ENCODE peak calls at places on chromosomes 13 and 19, in four cellular contexts. One of them, this sample, is unnamed.

GRCh38 chr13:98189841-98190505 is 12.9 kb upstream of the RNF113B start:
- DNase-seq in HepG2: peak
- DNase-seq in K562: no peak
- DNase-seq in WTC11: no peak
- DNase-seq in this sample: no peak

GRCh38 chr13:110319774-110320509 is 12.9 kb downstream of the COL4A2 start:
- DNase-seq in WTC11: no peak
- DNase-seq in HepG2: no peak
- DNase-seq in K562: no peak
- DNase-seq in this sample: peak

GRCh38 chr13:44342741-44343140 is 30.9 kb upstream of the SERP2 start:
- DNase-seq in WTC11: no peak
- DNase-seq in HepG2: no peak
- DNase-seq in K562: no peak
- DNase-seq in this sample: no peak

GRCh38 chr13:76853481-76853880 is 32.7 kb downstream of the KCTD12 start:
- DNase-seq in HepG2: no peak
- DNase-seq in WTC11: no peak
- DNase-seq in K562: no peak
- DNase-seq in this sample: no peak

GRCh38 chr19:14473915-14474578 is 1.1 kb downstream of the PTGER1 start:
- DNase-seq in HepG2: no peak
- DNase-seq in WTC11: no peak
- DNase-seq in K562: no peak
- DNase-seq in this sample: no peak

GRCh38 chr13:32224916-32225315 is 90.2 kb downstream of the ZAR1L start:
- DNase-seq in HepG2: no peak
- DNase-seq in WTC11: no peak
- DNase-seq in K562: no peak
- DNase-seq in this sample: no peak

GRCh38 chr13:48222358-48223015 is 10.5 kb upstream of the ITM2B start:
- DNase-seq in HepG2: no peak
- DNase-seq in K562: no peak
- DNase-seq in WTC11: no peak
- DNase-seq in this sample: no peak

GRCh38 chr13:95191821-95192220 is 109.4 kb downstream of the ABCC4 start:
- DNase-seq in HepG2: peak
- DNase-seq in K562: peak
- DNase-seq in WTC11: peak
- DNase-seq in this sample: peak

GRCh38 chr13:44048326-44048725 is 168.6 kb downstream of the LACC1 start:
- DNase-seq in HepG2: peak
- DNase-seq in K562: no peak
- DNase-seq in WTC11: no peak
- DNase-seq in this sample: no peak

GRCh38 chr13:74794147-74794546 is 659.9 kb upstream of the KLF12 start:
- DNase-seq in WTC11: no peak
- DNase-seq in K562: no peak
- DNase-seq in HepG2: no peak
- DNase-seq in this sample: no peak

GRCh38 chr13:91346062-91346461 is 1.4 kb upstream of the MIR17HG start:
- DNase-seq in HepG2: no peak
- DNase-seq in K562: no peak
- DNase-seq in WTC11: no peak
- DNase-seq in this sample: no peak

GRCh38 chr13:87671031-87671823 is at the start of gene SLITRK5:
- DNase-seq in HepG2: peak
- DNase-seq in K562: no peak
- DNase-seq in WTC11: peak
- DNase-seq in this sample: peak

GRCh38 chr13:75368167-75368566 is 113.8 kb downstream of the TBC1D4 start:
- DNase-seq in K562: no peak
- DNase-seq in WTC11: no peak
- DNase-seq in HepG2: no peak
- DNase-seq in this sample: no peak

GRCh38 chr13:40087021-40088002 is 431.9 kb downstream of the COG6 start:
- DNase-seq in WTC11: peak
- DNase-seq in HepG2: peak
- DNase-seq in K562: no peak
- DNase-seq in this sample: no peak

GRCh38 chr13:54029720-54030119 is 1001.1 kb downstream of the OLFM4 start:
- DNase-seq in HepG2: no peak
- DNase-seq in K562: no peak
- DNase-seq in WTC11: no peak
- DNase-seq in this sample: no peak

GRCh38 chr19:932647-933552 is 7.1 kb downstream of the ARID3A start:
- DNase-seq in HepG2: no peak
- DNase-seq in WTC11: no peak
- DNase-seq in K562: no peak
- DNase-seq in this sample: peak

GRCh38 chr19:42074513-42075363 is 1.2 kb upstream of the ZNF574 start:
- DNase-seq in HepG2: no peak
- DNase-seq in K562: peak
- DNase-seq in WTC11: no peak
- DNase-seq in this sample: peak

GRCh38 chr13:37164635-37165034 is 59.2 kb upstream of the CSNK1A1L start:
- DNase-seq in K562: no peak
- DNase-seq in WTC11: no peak
- DNase-seq in HepG2: no peak
- DNase-seq in this sample: no peak

GRCh38 chr19:28980236-28980868 is 232.6 kb downstream of the UQCRFS1 start:
- DNase-seq in HepG2: no peak
- DNase-seq in WTC11: peak
- DNase-seq in K562: no peak
- DNase-seq in this sample: no peak

GRCh38 chr19:48461982-48462655 is 6.7 kb downstream of the KCNJ14 start:
- DNase-seq in HepG2: no peak
- DNase-seq in WTC11: peak
- DNase-seq in K562: peak
- DNase-seq in this sample: no peak

GRCh38 chr13:91576590-91576989 is 178.2 kb downstream of the GPC5 start:
- DNase-seq in HepG2: peak
- DNase-seq in K562: no peak
- DNase-seq in WTC11: peak
- DNase-seq in this sample: peak

GRCh38 chr13:25882732-25883357 is 169.0 kb downstream of the SHISA2 start:
- DNase-seq in HepG2: no peak
- DNase-seq in WTC11: no peak
- DNase-seq in K562: no peak
- DNase-seq in this sample: no peak

GRCh38 chr13:100473493-100474044 is 115.0 kb downstream of the GGACT start:
- DNase-seq in HepG2: no peak
- DNase-seq in K562: no peak
- DNase-seq in WTC11: no peak
- DNase-seq in this sample: no peak

GRCh38 chr19:57558525-57558924 is 1.1 kb downstream of the ZNF550 start:
- DNase-seq in HepG2: peak
- DNase-seq in K562: no peak
- DNase-seq in WTC11: no peak
- DNase-seq in this sample: no peak

GRCh38 chr13:98450495-98451167 is 126.3 kb downstream of the STK24 start:
- DNase-seq in WTC11: no peak
- DNase-seq in HepG2: peak
- DNase-seq in K562: no peak
- DNase-seq in this sample: no peak

GRCh38 chr13:100825551-100825950 is 151.0 kb upstream of the TMTC4 start:
- DNase-seq in K562: no peak
- DNase-seq in WTC11: no peak
- DNase-seq in HepG2: no peak
- DNase-seq in this sample: no peak

GRCh38 chr13:53238241-53238640 is 209.6 kb downstream of the OLFM4 start:
- DNase-seq in K562: no peak
- DNase-seq in HepG2: no peak
- DNase-seq in WTC11: peak
- DNase-seq in this sample: no peak

GRCh38 chr13:110140099-110140498 is 166.9 kb downstream of the COL4A1 start:
- DNase-seq in K562: no peak
- DNase-seq in HepG2: no peak
- DNase-seq in WTC11: no peak
- DNase-seq in this sample: no peak

GRCh38 chr13:45744979-45745378 is 42.9 kb downstream of the CBY2 start:
- DNase-seq in K562: no peak
- DNase-seq in HepG2: no peak
- DNase-seq in WTC11: no peak
- DNase-seq in this sample: no peak

GRCh38 chr13:102142473-102142826 is 259.4 kb downstream of the FGF14 start:
- DNase-seq in WTC11: no peak
- DNase-seq in K562: no peak
- DNase-seq in HepG2: no peak
- DNase-seq in this sample: no peak
- TF ChIP-seq NR3C1 in WTC11: no peak
- TF ChIP-seq NR3C1 in K562: no peak
- TF ChIP-seq NR3C1 in HepG2: no peak
- TF ChIP-seq NR3C1 in this sample: no peak

GRCh38 chr13:30871713-30872029 is 34.4 kb upstream of the MEDAG start:
- DNase-seq in K562: no peak
- DNase-seq in HepG2: no peak
- DNase-seq in WTC11: no peak
- DNase-seq in this sample: no peak

GRCh38 chr13:30872195-30872594 is 33.9 kb upstream of the MEDAG start:
- DNase-seq in HepG2: no peak
- DNase-seq in K562: no peak
- DNase-seq in WTC11: no peak
- DNase-seq in this sample: no peak

GRCh38 chr13:30874111-30874510 is 32.0 kb upstream of the MEDAG start:
- DNase-seq in K562: no peak
- DNase-seq in HepG2: no peak
- DNase-seq in WTC11: no peak
- DNase-seq in this sample: no peak

GRCh38 chr13:30873519-30873918 is 32.6 kb upstream of the MEDAG start:
- DNase-seq in WTC11: no peak
- DNase-seq in K562: no peak
- DNase-seq in HepG2: no peak
- DNase-seq in this sample: no peak

DNA sequence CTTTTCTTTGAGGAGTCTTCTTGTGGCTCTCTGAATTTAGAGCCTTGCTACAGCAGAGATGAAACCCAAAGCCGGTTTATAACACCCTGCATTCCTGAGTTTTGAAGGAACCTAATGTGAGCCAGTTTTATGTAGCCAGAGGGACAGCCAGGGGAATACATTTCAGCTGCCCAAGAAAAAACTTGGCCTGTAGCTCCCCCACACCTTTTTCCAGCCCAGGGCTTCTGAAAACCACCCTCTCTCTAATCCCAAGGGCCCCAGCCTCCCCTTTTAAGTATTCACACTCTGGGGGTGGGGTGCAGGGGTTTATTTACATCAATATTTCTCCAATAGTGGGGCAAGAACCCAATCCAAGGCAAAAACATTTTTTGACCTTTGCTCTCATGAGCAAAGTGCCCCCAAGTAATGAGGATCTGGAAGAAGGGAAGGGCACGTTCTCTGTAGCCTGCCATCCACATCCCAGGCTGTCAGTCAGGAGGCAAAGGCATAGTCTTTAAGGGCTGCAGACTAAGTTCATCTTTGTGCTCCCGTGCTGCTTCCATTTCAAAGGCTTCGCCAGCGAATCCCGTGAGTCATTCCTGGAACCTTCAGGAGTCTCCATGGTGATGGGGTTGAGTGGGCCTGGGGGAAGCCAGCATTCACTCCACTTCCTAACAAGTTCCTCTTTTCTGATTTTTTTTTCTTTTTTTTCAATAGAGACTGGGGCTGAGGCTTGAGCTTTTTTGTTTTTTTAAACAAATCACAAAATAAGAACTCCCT is 33.2 kb upstream of the MEDAG start:
- DNase-seq in HepG2: peak
- DNase-seq in K562: no peak
- DNase-seq in WTC11: peak
- DNase-seq in this sample: no peak
- TF ChIP-seq NR3C1 in HepG2: no peak
- TF ChIP-seq NR3C1 in K562: no peak
- TF ChIP-seq NR3C1 in WTC11: no peak
- TF ChIP-seq NR3C1 in this sample: no peak

DNA sequence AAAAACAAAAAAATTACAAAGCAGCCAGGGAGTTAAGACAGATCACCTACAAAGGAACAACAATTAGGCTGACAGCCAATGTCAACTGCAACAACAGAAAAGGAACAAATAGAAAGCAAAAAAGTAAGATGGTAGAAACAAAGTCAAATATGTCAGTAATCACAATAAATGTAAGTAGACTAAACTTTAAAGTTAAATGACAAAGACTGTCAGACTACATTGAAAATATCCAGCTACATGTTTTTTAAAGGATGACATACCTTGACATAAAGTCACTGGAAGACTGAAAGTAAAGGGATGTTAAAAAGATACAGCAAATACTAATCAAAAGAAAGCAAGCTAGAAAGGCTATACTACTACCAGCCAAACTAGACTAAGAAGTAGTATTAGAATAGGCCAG is 14.9 kb downstream of the TMEM161A start:
- DNase-seq in WTC11: no peak
- DNase-seq in HepG2: no peak
- DNase-seq in K562: no peak
- DNase-seq in this sample: no peak
- TF ChIP-seq NR3C1 in WTC11: no peak
- TF ChIP-seq NR3C1 in HepG2: no peak
- TF ChIP-seq NR3C1 in K562: no peak
- TF ChIP-seq NR3C1 in this sample: no peak

GRCh38 chr19:8149261-8150094 is at the start of gene FBN3:
- DNase-seq in HepG2: no peak
- DNase-seq in K562: peak
- DNase-seq in WTC11: peak
- DNase-seq in this sample: no peak
- TF ChIP-seq NR3C1 in HepG2: no peak
- TF ChIP-seq NR3C1 in K562: no peak
- TF ChIP-seq NR3C1 in WTC11: no peak
- TF ChIP-seq NR3C1 in this sample: no peak

GRCh38 chr19:3125900-3126524 is 9.8 kb upstream of the GNA15 start:
- DNase-seq in K562: peak
- DNase-seq in HepG2: peak
- DNase-seq in WTC11: peak
- DNase-seq in this sample: peak
- TF ChIP-seq NR3C1 in K562: no peak
- TF ChIP-seq NR3C1 in HepG2: no peak
- TF ChIP-seq NR3C1 in WTC11: no peak
- TF ChIP-seq NR3C1 in this sample: no peak

GRCh38 chr13:28100149-28101121 is at the start of gene FLT3:
- DNase-seq in K562: peak
- DNase-seq in WTC11: peak
- DNase-seq in HepG2: no peak
- DNase-seq in this sample: peak
- TF ChIP-seq NR3C1 in K562: no peak
- TF ChIP-seq NR3C1 in WTC11: peak
- TF ChIP-seq NR3C1 in HepG2: no peak
- TF ChIP-seq NR3C1 in this sample: no peak

GRCh38 chr13:112078879-112079526 is 12.1 kb downstream of the SOX1 start:
- DNase-seq in K562: no peak
- DNase-seq in WTC11: peak
- DNase-seq in HepG2: no peak
- DNase-seq in this sample: no peak
- TF ChIP-seq NR3C1 in K562: no peak
- TF ChIP-seq NR3C1 in WTC11: no peak
- TF ChIP-seq NR3C1 in HepG2: no peak
- TF ChIP-seq NR3C1 in this sample: no peak

This sample was measured in A549.